ENCODE peak calls at places on chromosomes 6 and 20, in four cellular contexts. J, C, R and O are unnamed samples.
A peak's percentile ranks its signal among the peaks of the same experiment; 100 is the strongest.

GRCh38 chr6:169141706-169142705 is 111.6 kb downstream of the THBS2 start:
- DNase-seq in J (no peak), C (peak; percentile 63), R (no peak), O (peak; percentile 54)

GRCh38 chr6:166494101-166494441 is 92.4 kb downstream of the RAMACL start:
- DNase-seq in J (no peak), C (no peak), R (no peak), O (no peak)

GRCh38 chr6:26065952-26066380 is 21.3 kb upstream of the HFE start:
- DNase-seq in J (no peak), C (peak; percentile 77), R (peak; percentile 56), O (peak; percentile 82)

GRCh38 chr6:29439006-29439405 is at the start of gene OR10C1:
- DNase-seq in J (no peak), C (no peak), R (no peak), O (no peak)

GRCh38 chr20:63134201-63134612 is 81.7 kb downstream of the YTHDF1 start:
- DNase-seq in J (no peak), C (no peak), R (no peak), O (no peak)

GRCh38 chr20:32497589-32498224 is 87.4 kb downstream of the NOL4L start:
- DNase-seq in J (no peak), C (no peak), R (peak; percentile 58), O (no peak)

GRCh38 chr6:110755411-110755834 is 59.8 kb downstream of the CDK19 start:
- DNase-seq in J (no peak), C (no peak), R (no peak), O (no peak)

GRCh38 chr6:157823001-157823522 is at the start of gene SNX9:
- DNase-seq in J (no peak), C (peak; percentile 73), R (peak; percentile 74), O (no peak)

GRCh38 chr6:168089186-168090063 is 10.4 kb upstream of the FRMD1 start:
- DNase-seq in J (no peak), C (no peak), R (no peak), O (no peak)

GRCh38 chr6:166691199-166691598 is 64.1 kb upstream of the RPS6KA2 start:
- DNase-seq in J (peak; percentile 25), C (no peak), R (no peak), O (no peak)

GRCh38 chr20:62368303-62368628 is 1.2 kb upstream of the LAMA5 start:
- DNase-seq in J (no peak), C (no peak), R (no peak), O (no peak)

GRCh38 chr6:45714795-45715507 is 300.7 kb downstream of the CLIC5 start:
- DNase-seq in J (peak; percentile 82), C (peak; percentile 80), R (peak; percentile 62), O (peak; percentile 95)

GRCh38 chr6:107152633-107153032 is 37.3 kb upstream of the BEND3 start:
- DNase-seq in J (no peak), C (no peak), R (no peak), O (no peak)

GRCh38 chr6:149130093-149130872 is 187.2 kb upstream of the TAB2 start:
- DNase-seq in J (no peak), C (no peak), R (no peak), O (no peak)

GRCh38 chr6:82555801-82556200 is 192.2 kb downstream of the TPBG start:
- DNase-seq in J (no peak), C (no peak), R (no peak), O (no peak)

GRCh38 chr6:149614352-149614751 is 34.2 kb downstream of the KATNA1 start:
- DNase-seq in J (no peak), C (no peak), R (no peak), O (no peak)

GRCh38 chr6:97292671-97293070 is 9.7 kb upstream of the MMS22L start:
- DNase-seq in J (no peak), C (no peak), R (no peak), O (no peak)

GRCh38 chr6:112466378-112467151 is 119.4 kb downstream of the RFPL4B start:
- DNase-seq in J (no peak), C (no peak), R (no peak), O (no peak)

GRCh38 chr20:45833030-45833882 is at the start of gene SNX21:
- DNase-seq in J (no peak), C (peak; percentile 62), R (peak; percentile 80), O (peak; percentile 40)

GRCh38 chr6:43953256-43953655 is 174.0 kb downstream of the MRPL14 start:
- DNase-seq in J (no peak), C (no peak), R (no peak), O (no peak)

GRCh38 chr6:157989541-157990289 is 8.1 kb downstream of the SYNJ2 start:
- DNase-seq in J (no peak), C (no peak), R (no peak), O (peak; percentile 67)

GRCh38 chr20:57851786-57852185 is 142.0 kb upstream of the PMEPA1 start:
- DNase-seq in J (no peak), C (no peak), R (no peak), O (no peak)

GRCh38 chr20:39271205-39271604 is 309.1 kb downstream of the DHX35 start:
- DNase-seq in J (no peak), C (no peak), R (no peak), O (no peak)

GRCh38 chr6:9028086-9028485 is 592.7 kb upstream of the SLC35B3 start:
- DNase-seq in J (no peak), C (no peak), R (no peak), O (no peak)